ENCODE peak calls at places on chromosomes 2 and 18, in nine cellular contexts. One of them, this sample, is unnamed.

GRCh38 chr2:86518498-86518897 is 44.7 kb downstream of the CHMP3 start:
- DNase-seq in upper lobe of left lung: no peak
- DNase-seq in HCT116: no peak
- DNase-seq in A549: peak; percentile 32
- DNase-seq in breast epithelium: no peak
- DNase-seq in uterus: no peak
- DNase-seq in HepG2: peak; percentile 39
- DNase-seq in K562: no peak
- DNase-seq in tibial nerve: peak; percentile 6
- DNase-seq in this sample: no peak

GRCh38 chr18:46542545-46542944 is 114.5 kb downstream of the LOXHD1 start:
- DNase-seq in upper lobe of left lung: no peak
- DNase-seq in HCT116: no peak
- DNase-seq in A549: no peak
- DNase-seq in breast epithelium: no peak
- DNase-seq in uterus: no peak
- DNase-seq in HepG2: no peak
- DNase-seq in K562: no peak
- DNase-seq in tibial nerve: no peak
- DNase-seq in this sample: no peak

GRCh38 chr2:231672617-231673347 is 35.5 kb upstream of the PTMA start:
- DNase-seq in upper lobe of left lung: peak; percentile 76
- DNase-seq in HCT116: peak; percentile 79
- DNase-seq in A549: peak; percentile 89
- DNase-seq in breast epithelium: no peak
- DNase-seq in uterus: peak; percentile 61
- DNase-seq in HepG2: peak; percentile 71
- DNase-seq in K562: peak; percentile 76
- DNase-seq in tibial nerve: no peak
- DNase-seq in this sample: peak; percentile 72

GRCh38 chr18:8952796-8953760 is 149.4 kb upstream of the NDUFV2 start:
- DNase-seq in upper lobe of left lung: no peak
- DNase-seq in HCT116: no peak
- DNase-seq in A549: no peak
- DNase-seq in breast epithelium: no peak
- DNase-seq in uterus: no peak
- DNase-seq in HepG2: no peak
- DNase-seq in K562: no peak
- DNase-seq in tibial nerve: no peak
- DNase-seq in this sample: no peak

GRCh38 chr2:187541086-187542085 is 12.8 kb downstream of the TFPI start:
- DNase-seq in upper lobe of left lung: no peak
- DNase-seq in HCT116: peak; percentile 74
- DNase-seq in A549: peak; percentile 96
- DNase-seq in breast epithelium: no peak
- DNase-seq in uterus: no peak
- DNase-seq in HepG2: peak; percentile 98
- DNase-seq in K562: no peak
- DNase-seq in tibial nerve: peak; percentile 57
- DNase-seq in this sample: no peak

GRCh38 chr2:64455031-64455332 is 1.0 kb downstream of the LGALSL start:
- DNase-seq in upper lobe of left lung: no peak
- DNase-seq in HCT116: no peak
- DNase-seq in A549: no peak
- DNase-seq in breast epithelium: no peak
- DNase-seq in uterus: no peak
- DNase-seq in HepG2: no peak
- DNase-seq in K562: no peak
- DNase-seq in tibial nerve: no peak
- DNase-seq in this sample: no peak

GRCh38 chr18:46019956-46020355 is 52.1 kb downstream of the PSTPIP2 start:
- DNase-seq in upper lobe of left lung: no peak
- DNase-seq in HCT116: no peak
- DNase-seq in A549: no peak
- DNase-seq in breast epithelium: no peak
- DNase-seq in uterus: no peak
- DNase-seq in HepG2: no peak
- DNase-seq in K562: no peak
- DNase-seq in tibial nerve: no peak
- DNase-seq in this sample: no peak

GRCh38 chr2:88329815-88330603 is 122.5 kb downstream of the FOXI3 start:
- DNase-seq in upper lobe of left lung: no peak
- DNase-seq in HCT116: peak; percentile 78
- DNase-seq in A549: peak; percentile 26
- DNase-seq in breast epithelium: no peak
- DNase-seq in uterus: no peak
- DNase-seq in HepG2: peak; percentile 64
- DNase-seq in K562: no peak
- DNase-seq in tibial nerve: no peak
- DNase-seq in this sample: no peak

GRCh38 chr2:48397846-48398245 is 132.1 kb upstream of the STON1 start:
- DNase-seq in upper lobe of left lung: no peak
- DNase-seq in HCT116: no peak
- DNase-seq in A549: no peak
- DNase-seq in breast epithelium: no peak
- DNase-seq in uterus: no peak
- DNase-seq in HepG2: no peak
- DNase-seq in K562: no peak
- DNase-seq in tibial nerve: no peak
- DNase-seq in this sample: no peak

GRCh38 chr2:14516844-14517243 is 115.7 kb upstream of the LRATD1 start:
- DNase-seq in upper lobe of left lung: no peak
- DNase-seq in HCT116: no peak
- DNase-seq in A549: no peak
- DNase-seq in breast epithelium: no peak
- DNase-seq in uterus: no peak
- DNase-seq in HepG2: no peak
- DNase-seq in K562: no peak
- DNase-seq in tibial nerve: no peak
- DNase-seq in this sample: no peak

GRCh38 chr18:6661692-6662415 is 67.7 kb upstream of the ARHGAP28 start:
- DNase-seq in upper lobe of left lung: no peak
- DNase-seq in HCT116: no peak
- DNase-seq in A549: no peak
- DNase-seq in breast epithelium: no peak
- DNase-seq in uterus: no peak
- DNase-seq in HepG2: no peak
- DNase-seq in K562: no peak
- DNase-seq in tibial nerve: no peak
- DNase-seq in this sample: no peak

GRCh38 chr2:230000118-230000841 is 68.4 kb downstream of the SLC16A14 start:
- DNase-seq in upper lobe of left lung: no peak
- DNase-seq in HCT116: no peak
- DNase-seq in A549: no peak
- DNase-seq in breast epithelium: no peak
- DNase-seq in uterus: no peak
- DNase-seq in HepG2: no peak
- DNase-seq in K562: no peak
- DNase-seq in tibial nerve: no peak
- DNase-seq in this sample: no peak

GRCh38 chr2:147989809-147990403 is 30.6 kb downstream of the ORC4 start:
- DNase-seq in upper lobe of left lung: no peak
- DNase-seq in HCT116: peak; percentile 18
- DNase-seq in A549: peak; percentile 56
- DNase-seq in breast epithelium: no peak
- DNase-seq in uterus: no peak
- DNase-seq in HepG2: peak; percentile 47
- DNase-seq in K562: peak; percentile 11
- DNase-seq in tibial nerve: peak; percentile 33
- DNase-seq in this sample: no peak

GRCh38 chr2:239940861-239941570 is 84.1 kb downstream of the NDUFA10 start:
- DNase-seq in upper lobe of left lung: no peak
- DNase-seq in HCT116: no peak
- DNase-seq in A549: no peak
- DNase-seq in breast epithelium: peak; percentile 45
- DNase-seq in uterus: no peak
- DNase-seq in HepG2: no peak
- DNase-seq in K562: no peak
- DNase-seq in tibial nerve: no peak
- DNase-seq in this sample: no peak

GRCh38 chr18:77092104-77093066 is 40.2 kb downstream of the MBP start:
- DNase-seq in upper lobe of left lung: peak; percentile 77
- DNase-seq in HCT116: no peak
- DNase-seq in A549: no peak
- DNase-seq in breast epithelium: no peak
- DNase-seq in uterus: no peak
- DNase-seq in HepG2: no peak
- DNase-seq in K562: no peak
- DNase-seq in tibial nerve: no peak
- DNase-seq in this sample: no peak

GRCh38 chr2:30666307-30666874 is 140.9 kb downstream of the CAPN13 start:
- DNase-seq in upper lobe of left lung: no peak
- DNase-seq in HCT116: no peak
- DNase-seq in A549: peak; percentile 98
- DNase-seq in breast epithelium: no peak
- DNase-seq in uterus: peak; percentile 37
- DNase-seq in HepG2: peak; percentile 70
- DNase-seq in K562: no peak
- DNase-seq in tibial nerve: no peak
- DNase-seq in this sample: no peak

GRCh38 chr2:165627463-165627862 is 158.0 kb downstream of the CSRNP3 start:
- DNase-seq in upper lobe of left lung: no peak
- DNase-seq in HCT116: no peak
- DNase-seq in A549: no peak
- DNase-seq in breast epithelium: no peak
- DNase-seq in uterus: no peak
- DNase-seq in HepG2: no peak
- DNase-seq in K562: no peak
- DNase-seq in tibial nerve: no peak
- DNase-seq in this sample: no peak

GRCh38 chr2:164928101-164928673 is 27.1 kb downstream of the SLC38A11 start:
- DNase-seq in upper lobe of left lung: no peak
- DNase-seq in HCT116: no peak
- DNase-seq in A549: no peak
- DNase-seq in breast epithelium: no peak
- DNase-seq in uterus: no peak
- DNase-seq in HepG2: no peak
- DNase-seq in K562: no peak
- DNase-seq in tibial nerve: no peak
- DNase-seq in this sample: no peak

DNA sequence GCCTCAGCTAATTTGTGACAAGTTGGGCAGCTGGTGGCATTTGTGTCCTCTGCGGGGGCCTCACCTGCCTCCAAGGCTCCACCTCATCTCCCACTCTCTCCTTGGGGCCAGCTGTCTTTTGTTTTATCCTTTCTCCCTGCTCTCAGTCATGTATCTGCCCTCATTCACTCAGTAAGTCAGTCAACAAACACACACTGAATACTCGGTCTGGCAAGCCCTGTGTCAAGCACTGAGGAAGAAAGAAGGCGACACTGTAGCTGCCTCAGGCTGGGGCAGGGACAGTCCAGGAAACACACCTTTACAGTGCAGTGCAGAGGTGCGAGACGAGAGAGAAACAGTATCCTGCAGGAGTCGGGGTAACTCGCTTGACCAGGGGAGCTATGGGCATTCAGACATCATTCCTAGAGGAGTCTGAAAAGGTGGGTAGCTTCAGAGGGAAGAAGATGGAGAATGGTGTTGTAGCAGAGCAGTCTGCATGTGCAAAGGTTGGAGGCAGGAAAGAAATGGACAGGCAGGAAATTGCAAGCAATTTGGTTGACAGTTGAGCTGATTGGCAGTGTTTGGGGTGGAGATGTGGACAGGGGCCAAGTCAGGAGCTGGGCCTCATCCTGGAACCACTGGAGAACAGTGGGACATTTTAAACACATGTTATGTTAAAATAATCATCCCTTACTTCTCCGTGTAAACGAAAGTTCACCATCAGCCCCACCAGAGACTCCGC is 34.9 kb downstream of the SCTR start:
- DNase-seq in upper lobe of left lung: no peak
- DNase-seq in HCT116: no peak
- DNase-seq in A549: no peak
- DNase-seq in breast epithelium: no peak
- DNase-seq in uterus: no peak
- DNase-seq in HepG2: no peak
- DNase-seq in K562: no peak
- DNase-seq in tibial nerve: no peak
- DNase-seq in this sample: peak; percentile 57
- TF ChIP-seq POLR2A in upper lobe of left lung: no peak
- TF ChIP-seq POLR2A in HCT116: no peak
- TF ChIP-seq POLR2A in A549: no peak
- TF ChIP-seq POLR2A in breast epithelium: no peak
- TF ChIP-seq POLR2A in uterus: no peak
- TF ChIP-seq POLR2A in HepG2: no peak
- TF ChIP-seq POLR2A in K562: no peak
- TF ChIP-seq POLR2A in tibial nerve: no peak
- TF ChIP-seq POLR2A in this sample: no peak

GRCh38 chr2:202052235-202052634 is 18.6 kb downstream of the FZD7 start:
- DNase-seq in upper lobe of left lung: no peak
- DNase-seq in HCT116: no peak
- DNase-seq in A549: no peak
- DNase-seq in breast epithelium: no peak
- DNase-seq in uterus: no peak
- DNase-seq in HepG2: no peak
- DNase-seq in K562: no peak
- DNase-seq in tibial nerve: no peak
- DNase-seq in this sample: no peak
- H3K27ac ChIP-seq in upper lobe of left lung: no peak overlapping the region
- H3K27ac ChIP-seq in HCT116: no peak overlapping the region
- H3K27ac ChIP-seq in A549: no peak overlapping the region
- H3K27ac ChIP-seq in breast epithelium: peak overlapping the region; percentile 61
- H3K27ac ChIP-seq in uterus: no peak overlapping the region
- H3K27ac ChIP-seq in HepG2: no peak overlapping the region
- H3K27ac ChIP-seq in K562: no peak overlapping the region
- H3K27ac ChIP-seq in tibial nerve: no peak overlapping the region
- H3K27ac ChIP-seq in this sample: no peak overlapping the region

DNA sequence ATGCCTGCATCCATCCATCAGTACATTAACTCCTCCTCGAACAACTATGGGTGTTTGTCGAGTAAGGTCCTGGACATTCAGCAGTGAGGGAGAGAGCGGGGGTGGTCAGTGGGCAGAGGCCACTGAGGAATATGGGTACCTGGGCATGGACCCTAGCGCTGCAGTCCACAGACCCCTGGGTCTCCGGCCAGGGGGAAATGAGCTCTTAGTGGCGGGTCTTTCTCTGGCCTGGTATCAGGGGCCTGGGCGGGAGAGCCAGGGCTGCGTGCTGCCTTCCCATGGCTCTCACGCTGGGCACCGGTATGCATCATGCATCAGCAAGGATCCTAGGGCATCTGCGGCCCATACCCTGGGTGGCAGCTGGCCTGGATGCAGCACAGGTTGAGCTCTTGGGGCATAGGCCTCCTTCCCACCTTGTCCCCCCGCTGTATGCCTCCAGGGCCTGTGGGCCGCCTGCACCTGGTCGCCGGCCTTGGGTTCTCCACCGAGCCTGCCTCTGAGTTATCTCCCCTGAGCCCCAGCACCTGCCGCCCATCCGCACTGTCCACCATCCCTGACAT is 1.3 kb upstream of the MOCOS start:
- DNase-seq in upper lobe of left lung: peak; percentile 64
- DNase-seq in HCT116: no peak
- DNase-seq in A549: no peak
- DNase-seq in breast epithelium: no peak
- DNase-seq in uterus: no peak
- DNase-seq in HepG2: no peak
- DNase-seq in K562: no peak
- DNase-seq in tibial nerve: no peak
- DNase-seq in this sample: no peak
- H3K4me3 ChIP-seq in upper lobe of left lung: no peak overlapping the region
- H3K4me3 ChIP-seq in HCT116: no peak overlapping the region
- H3K4me3 ChIP-seq in A549: no peak overlapping the region
- H3K4me3 ChIP-seq in breast epithelium: no peak overlapping the region
- H3K4me3 ChIP-seq in uterus: no peak overlapping the region
- H3K4me3 ChIP-seq in HepG2: no peak overlapping the region
- H3K4me3 ChIP-seq in K562: no peak overlapping the region
- H3K4me3 ChIP-seq in tibial nerve: peak overlapping the region; percentile 77
- H3K4me3 ChIP-seq in this sample: no peak overlapping the region

GRCh38 chr2:216114476-216115223 is 5.5 kb downstream of the XRCC5 start:
- DNase-seq in upper lobe of left lung: peak; percentile 90
- DNase-seq in HCT116: peak; percentile 98
- DNase-seq in A549: peak; percentile 99
- DNase-seq in breast epithelium: peak; percentile 99
- DNase-seq in uterus: peak; percentile 96
- DNase-seq in HepG2: peak; percentile 100
- DNase-seq in K562: peak; percentile 98
- DNase-seq in tibial nerve: peak; percentile 99
- DNase-seq in this sample: peak; percentile 99
- TF ChIP-seq POLR2A in upper lobe of left lung: peak; percentile 38
- TF ChIP-seq POLR2A in HCT116: no peak
- TF ChIP-seq POLR2A in A549: no peak
- TF ChIP-seq POLR2A in breast epithelium: no peak
- TF ChIP-seq POLR2A in uterus: peak; percentile 59
- TF ChIP-seq POLR2A in HepG2: peak; percentile 57
- TF ChIP-seq POLR2A in K562: peak; percentile 58
- TF ChIP-seq POLR2A in tibial nerve: peak; percentile 68
- TF ChIP-seq POLR2A in this sample: no peak